ENCODE peak calls at places on chromosomes 5 and 9, in six cellular contexts. Z is NCI-H1694 treated with DMSO at 0.1 percent for 48 hours, S is mesendoderm, K is lower lobe of right lung, C is AML-193, F is iPS-NIHi11. Q is an unnamed sample.

GRCh38 chr5:141782991-141783598 is 95.1 kb downstream of the PCDH1 start:
- DNase-seq in Z (no peak), S (no peak), K (no peak), C (no peak), F (no peak), Q (no peak)

GRCh38 chr9:110744753-110745522 is 76.3 kb downstream of the MUSK start:
- DNase-seq in Z (no peak), S (peak; percentile 82), K (no peak), C (no peak), F (peak; percentile 33), Q (no peak)

GRCh38 chr5:88813244-88813643 is 69.7 kb downstream of the MEF2C start:
- DNase-seq in Z (no peak), S (no peak), K (no peak), C (peak; percentile 45), F (no peak), Q (no peak)

GRCh38 chr5:1758574-1758973 is 41.1 kb downstream of the MRPL36 start:
- DNase-seq in Z (no peak), S (no peak), K (no peak), C (no peak), F (no peak), Q (no peak)

GRCh38 chr9:106334081-106334480 is 528.9 kb upstream of the ZNF462 start:
- DNase-seq in Z (no peak), S (no peak), K (no peak), C (no peak), F (no peak), Q (no peak)

GRCh38 chr5:32326216-32326772 is 13.6 kb upstream of the MTMR12 start:
- DNase-seq in Z (no peak), S (no peak), K (no peak), C (no peak), F (no peak), Q (no peak)

GRCh38 chr9:36276840-36277239 is 18.6 kb upstream of the GNE start:
- DNase-seq in Z (peak; percentile 11), S (no peak), K (no peak), C (no peak), F (peak; percentile 42), Q (no peak)

GRCh38 chr5:133405275-133406034 is 206.9 kb downstream of the FSTL4 start:
- DNase-seq in Z (no peak), S (no peak), K (no peak), C (no peak), F (no peak), Q (no peak)

GRCh38 chr5:72510610-72511121 is 3.5 kb upstream of the ZNF366 start:
- DNase-seq in Z (no peak), S (no peak), K (no peak), C (no peak), F (no peak), Q (no peak)

GRCh38 chr5:176695073-176695472 is 47.8 kb downstream of the TSPAN17 start:
- DNase-seq in Z (no peak), S (no peak), K (no peak), C (no peak), F (no peak), Q (no peak)

GRCh38 chr9:115144706-115145105 is 26.7 kb upstream of the TNC start:
- DNase-seq in Z (no peak), S (peak; percentile 36), K (no peak), C (no peak), F (no peak), Q (no peak)

GRCh38 chr5:172280937-172281336 is 2.6 kb downstream of the UBTD2 start:
- DNase-seq in Z (no peak), S (no peak), K (no peak), C (no peak), F (no peak), Q (no peak)

GRCh38 chr9:70120834-70121510 is 77.3 kb downstream of the MAMDC2 start:
- DNase-seq in Z (no peak), S (peak; percentile 51), K (no peak), C (no peak), F (peak; percentile 20), Q (no peak)

GRCh38 chr5:94470802-94471201 is 147.6 kb downstream of the KIAA0825 start:
- DNase-seq in Z (no peak), S (no peak), K (no peak), C (no peak), F (no peak), Q (no peak)

GRCh38 chr5:135186662-135187522 is 152.9 kb upstream of the PITX1 start:
- DNase-seq in Z (no peak), S (peak; percentile 59), K (no peak), C (peak; percentile 2), F (no peak), Q (no peak)

GRCh38 chr9:125650271-125650737 is 56.7 kb downstream of the MAPKAP1 start:
- DNase-seq in Z (no peak), S (peak; percentile 51), K (no peak), C (peak; percentile 90), F (no peak), Q (no peak)

GRCh38 chr9:37839491-37840461 is 39.2 kb downstream of the DCAF10 start:
- DNase-seq in Z (no peak), S (no peak), K (no peak), C (no peak), F (no peak), Q (no peak)

GRCh38 chr5:15992918-15993317 is 186.7 kb downstream of the MARCHF11 start:
- DNase-seq in Z (no peak), S (peak; percentile 64), K (no peak), C (no peak), F (no peak), Q (no peak)

GRCh38 chr5:95647886-95648860 is 1.6 kb downstream of the RFESD start:
- DNase-seq in Z (no peak), S (peak; percentile 84), K (no peak), C (peak; percentile 33), F (no peak), Q (no peak)

GRCh38 chr9:95018099-95018927 is 291.8 kb downstream of the AOPEP start:
- DNase-seq in Z (no peak), S (peak; percentile 46), K (peak; percentile 63), C (no peak), F (no peak), Q (peak; percentile 71)

GRCh38 chr5:14208071-14209021 is 65.2 kb downstream of the TRIO start:
- DNase-seq in Z (no peak), S (no peak), K (no peak), C (no peak), F (no peak), Q (no peak)

GRCh38 chr5:73834693-73835092 is 208.7 kb downstream of the ARHGEF28 start:
- DNase-seq in Z (no peak), S (no peak), K (no peak), C (no peak), F (no peak), Q (no peak)

GRCh38 chr5:96220610-96221390 is 212.2 kb downstream of the PCSK1 start:
- DNase-seq in Z (no peak), S (no peak), K (no peak), C (no peak), F (no peak), Q (no peak)

GRCh38 chr5:7261049-7261448 is 134.9 kb upstream of the ADCY2 start:
- DNase-seq in Z (peak; percentile 19), S (peak; percentile 99), K (no peak), C (peak; percentile 25), F (peak; percentile 73), Q (no peak)

GRCh38 chr5:158770506-158770905 is 329.2 kb downstream of the EBF1 start:
- DNase-seq in Z (no peak), S (peak; percentile 67), K (no peak), C (no peak), F (peak; percentile 49), Q (no peak)

GRCh38 chr5:159017787-159018186 is 81.9 kb downstream of the EBF1 start:
- DNase-seq in Z (no peak), S (peak; percentile 37), K (no peak), C (peak; percentile 67), F (peak; percentile 59), Q (no peak)

GRCh38 chr9:123798203-123798602 is 131.7 kb downstream of the DENND1A start:
- DNase-seq in Z (peak; percentile 8), S (no peak), K (no peak), C (no peak), F (no peak), Q (no peak)

GRCh38 chr5:136033244-136033643 is 4.5 kb downstream of the TGFBI start:
- DNase-seq in Z (no peak), S (no peak), K (no peak), C (no peak), F (no peak), Q (no peak)

GRCh38 chr5:59275537-59276276 is 617.8 kb downstream of the PDE4D start:
- DNase-seq in Z (peak; percentile 47), S (peak; percentile 87), K (no peak), C (peak; percentile 43), F (peak; percentile 72), Q (no peak)

GRCh38 chr5:159206818-159207217 is 2.5 kb downstream of the RNF145 start:
- DNase-seq in Z (no peak), S (no peak), K (no peak), C (no peak), F (no peak), Q (no peak)

GRCh38 chr5:38540348-38540747 is 16.1 kb downstream of the LIFR start:
- DNase-seq in Z (no peak), S (no peak), K (peak; percentile 60), C (no peak), F (no peak), Q (peak; percentile 77)

GRCh38 chr9:117091529-117091928 is 323.3 kb downstream of the ASTN2 start:
- DNase-seq in Z (no peak), S (peak; percentile 51), K (no peak), C (no peak), F (peak; percentile 41), Q (no peak)

GRCh38 chr9:114559830-114560520 is 27.6 kb upstream of the ATP6V1G1 start:
- DNase-seq in Z (no peak), S (peak; percentile 38), K (no peak), C (no peak), F (no peak), Q (no peak)

GRCh38 chr9:97710356-97711222 is 13.4 kb upstream of the XPA start:
- DNase-seq in Z (peak; percentile 56), S (peak; percentile 79), K (no peak), C (peak; percentile 68), F (peak; percentile 82), Q (no peak)

GRCh38 chr9:734831-735511 is 106.5 kb upstream of the DMRT1 start:
- DNase-seq in Z (no peak), S (no peak), K (no peak), C (no peak), F (no peak), Q (no peak)

GRCh38 chr5:176692835-176693476 is 45.7 kb downstream of the TSPAN17 start:
- DNase-seq in Z (no peak), S (no peak), K (no peak), C (no peak), F (no peak), Q (no peak)

GRCh38 chr5:149549461-149550266 is 1.6 kb downstream of the CSNK1A1 start:
- DNase-seq in Z (peak; percentile 17), S (peak; percentile 81), K (no peak), C (peak; percentile 15), F (peak; percentile 21), Q (no peak)

GRCh38 chr9:84874583-84874982 is 205.1 kb downstream of the NTRK2 start:
- DNase-seq in Z (no peak), S (no peak), K (no peak), C (no peak), F (no peak), Q (no peak)

GRCh38 chr5:93929146-93929545 is 187.7 kb upstream of the POU5F2 start:
- DNase-seq in Z (peak; percentile 94), S (no peak), K (no peak), C (no peak), F (no peak), Q (no peak)

Q was measured in upper lobe of right lung.